ENCODE peak calls at places on chromosome 11, in seven cellular contexts. One of them, this sample, is unnamed. For H3K4me1, the result is how much of the 10 kb centered on the place peaks cover.

GRCh38 chr11:69465236-69466000 is 16.0 kb upstream of the LINC01488 start:
- DNase-seq in IMR-90: no peak
- DNase-seq in H9: no peak
- DNase-seq in neuronal stem cell: no peak
- DNase-seq in H1: no peak
- DNase-seq in mesendoderm: no peak
- DNase-seq in trophoblast cell: no peak
- DNase-seq in this sample: no peak

GRCh38 chr11:78231962-78232459 is 43.3 kb downstream of the USP35 start:
- DNase-seq in IMR-90: peak
- DNase-seq in H9: no peak
- DNase-seq in neuronal stem cell: no peak
- DNase-seq in H1: no peak
- DNase-seq in mesendoderm: no peak
- DNase-seq in trophoblast cell: no peak
- DNase-seq in this sample: peak

GRCh38 chr11:62324738-62325556 is 12.3 kb upstream of the ASRGL1 start:
- DNase-seq in IMR-90: peak
- DNase-seq in H9: peak
- DNase-seq in neuronal stem cell: peak
- DNase-seq in H1: peak
- DNase-seq in mesendoderm: peak
- DNase-seq in trophoblast cell: peak
- DNase-seq in this sample: peak

GRCh38 chr11:116578971-116579687 is 193.7 kb downstream of the BUD13 start:
- DNase-seq in IMR-90: no peak
- DNase-seq in H9: peak
- DNase-seq in neuronal stem cell: peak
- DNase-seq in H1: no peak
- DNase-seq in mesendoderm: peak
- DNase-seq in trophoblast cell: no peak
- DNase-seq in this sample: no peak

GRCh38 chr11:45667929-45668680 is 2.7 kb upstream of the CHST1 start:
- DNase-seq in IMR-90: no peak
- DNase-seq in H9: no peak
- DNase-seq in neuronal stem cell: no peak
- DNase-seq in H1: no peak
- DNase-seq in mesendoderm: no peak
- DNase-seq in trophoblast cell: no peak
- DNase-seq in this sample: no peak

GRCh38 chr11:68406318-68407313 is 53.9 kb upstream of the PPP6R3 start:
- DNase-seq in IMR-90: no peak
- DNase-seq in H9: no peak
- DNase-seq in neuronal stem cell: no peak
- DNase-seq in H1: no peak
- DNase-seq in mesendoderm: no peak
- DNase-seq in trophoblast cell: no peak
- DNase-seq in this sample: no peak

GRCh38 chr11:77213589-77214428 is 85.8 kb downstream of the MYO7A start:
- DNase-seq in IMR-90: no peak
- DNase-seq in H9: no peak
- DNase-seq in neuronal stem cell: no peak
- DNase-seq in H1: no peak
- DNase-seq in mesendoderm: no peak
- DNase-seq in trophoblast cell: no peak
- DNase-seq in this sample: no peak

GRCh38 chr11:17719940-17720795 is 797 bp downstream of the MYOD1 start:
- DNase-seq in IMR-90: no peak
- DNase-seq in H9: peak
- DNase-seq in neuronal stem cell: no peak
- DNase-seq in H1: no peak
- DNase-seq in mesendoderm: peak
- DNase-seq in trophoblast cell: peak
- DNase-seq in this sample: no peak

GRCh38 chr11:112785717-112786116 is 175.5 kb upstream of the NCAM1 start:
- DNase-seq in IMR-90: peak
- DNase-seq in H9: no peak
- DNase-seq in neuronal stem cell: no peak
- DNase-seq in H1: no peak
- DNase-seq in mesendoderm: no peak
- DNase-seq in trophoblast cell: no peak
- DNase-seq in this sample: no peak

GRCh38 chr11:13318498-13319295 is 41.1 kb downstream of the BMAL1 start:
- DNase-seq in IMR-90: no peak
- DNase-seq in H9: no peak
- DNase-seq in neuronal stem cell: no peak
- DNase-seq in H1: no peak
- DNase-seq in mesendoderm: no peak
- DNase-seq in trophoblast cell: no peak
- DNase-seq in this sample: peak

GRCh38 chr11:94767701-94768601 is at the start of gene AMOTL1:
- DNase-seq in IMR-90: peak
- DNase-seq in H9: peak
- DNase-seq in neuronal stem cell: peak
- DNase-seq in H1: peak
- DNase-seq in mesendoderm: peak
- DNase-seq in trophoblast cell: peak
- DNase-seq in this sample: peak

GRCh38 chr11:2510626-2511402 is 66.0 kb downstream of the KCNQ1 start:
- DNase-seq in IMR-90: no peak
- DNase-seq in H9: no peak
- DNase-seq in neuronal stem cell: no peak
- DNase-seq in H1: no peak
- DNase-seq in mesendoderm: no peak
- DNase-seq in trophoblast cell: no peak
- DNase-seq in this sample: no peak

GRCh38 chr11:14577835-14578529 is 57.8 kb upstream of the PSMA1 start:
- DNase-seq in IMR-90: no peak
- DNase-seq in H9: no peak
- DNase-seq in neuronal stem cell: no peak
- DNase-seq in H1: no peak
- DNase-seq in mesendoderm: no peak
- DNase-seq in trophoblast cell: no peak
- DNase-seq in this sample: peak

GRCh38 chr11:37858398-37858797 is 1260.4 kb upstream of the RAG2 start:
- DNase-seq in IMR-90: no peak
- DNase-seq in H9: no peak
- DNase-seq in neuronal stem cell: no peak
- DNase-seq in H1: no peak
- DNase-seq in mesendoderm: no peak
- DNase-seq in trophoblast cell: no peak
- DNase-seq in this sample: no peak

GRCh38 chr11:56843816-56844215 is 95.3 kb upstream of the OR9G4 start:
- DNase-seq in IMR-90: no peak
- DNase-seq in H9: no peak
- DNase-seq in neuronal stem cell: no peak
- DNase-seq in H1: no peak
- DNase-seq in mesendoderm: no peak
- DNase-seq in trophoblast cell: no peak
- DNase-seq in this sample: no peak

GRCh38 chr11:83725718-83726117 is 439.6 kb upstream of the CCDC90B start:
- DNase-seq in IMR-90: no peak
- DNase-seq in H9: no peak
- DNase-seq in neuronal stem cell: no peak
- DNase-seq in H1: no peak
- DNase-seq in mesendoderm: peak
- DNase-seq in trophoblast cell: no peak
- DNase-seq in this sample: peak

GRCh38 chr11:1746516-1746931 is 3.9 kb downstream of the IFITM10 start:
- DNase-seq in IMR-90: no peak
- DNase-seq in H9: no peak
- DNase-seq in neuronal stem cell: no peak
- DNase-seq in H1: no peak
- DNase-seq in mesendoderm: no peak
- DNase-seq in trophoblast cell: no peak
- DNase-seq in this sample: no peak

GRCh38 chr11:35087648-35088047 is 51.3 kb upstream of the CD44 start:
- DNase-seq in IMR-90: peak
- DNase-seq in H9: no peak
- DNase-seq in neuronal stem cell: no peak
- DNase-seq in H1: no peak
- DNase-seq in mesendoderm: no peak
- DNase-seq in trophoblast cell: no peak
- DNase-seq in this sample: peak

GRCh38 chr11:35088226-35088625 is 50.7 kb upstream of the CD44 start:
- DNase-seq in IMR-90: no peak
- DNase-seq in H9: no peak
- DNase-seq in neuronal stem cell: no peak
- DNase-seq in H1: no peak
- DNase-seq in mesendoderm: no peak
- DNase-seq in trophoblast cell: no peak
- DNase-seq in this sample: no peak

GRCh38 chr11:35084817-35085424 is 54.0 kb upstream of the CD44 start:
- DNase-seq in IMR-90: no peak
- DNase-seq in H9: no peak
- DNase-seq in neuronal stem cell: no peak
- DNase-seq in H1: no peak
- DNase-seq in mesendoderm: no peak
- DNase-seq in trophoblast cell: no peak
- DNase-seq in this sample: no peak

GRCh38 chr11:35083181-35084061 is 55.5 kb upstream of the CD44 start:
- DNase-seq in IMR-90: peak
- DNase-seq in H9: peak
- DNase-seq in neuronal stem cell: no peak
- DNase-seq in H1: no peak
- DNase-seq in mesendoderm: peak
- DNase-seq in trophoblast cell: peak
- DNase-seq in this sample: peak

GRCh38 chr11:35085766-35086165 is 53.2 kb upstream of the CD44 start:
- DNase-seq in IMR-90: no peak
- DNase-seq in H9: no peak
- DNase-seq in neuronal stem cell: no peak
- DNase-seq in H1: no peak
- DNase-seq in mesendoderm: no peak
- DNase-seq in trophoblast cell: no peak
- DNase-seq in this sample: no peak
- H3K4me1 ChIP-seq in IMR-90: under half
- H3K4me1 ChIP-seq in H9: under half
- H3K4me1 ChIP-seq in neuronal stem cell: under half
- H3K4me1 ChIP-seq in H1: under half
- H3K4me1 ChIP-seq in mesendoderm: under half
- H3K4me1 ChIP-seq in trophoblast cell: under half
- H3K4me1 ChIP-seq in this sample: under half

DNA sequence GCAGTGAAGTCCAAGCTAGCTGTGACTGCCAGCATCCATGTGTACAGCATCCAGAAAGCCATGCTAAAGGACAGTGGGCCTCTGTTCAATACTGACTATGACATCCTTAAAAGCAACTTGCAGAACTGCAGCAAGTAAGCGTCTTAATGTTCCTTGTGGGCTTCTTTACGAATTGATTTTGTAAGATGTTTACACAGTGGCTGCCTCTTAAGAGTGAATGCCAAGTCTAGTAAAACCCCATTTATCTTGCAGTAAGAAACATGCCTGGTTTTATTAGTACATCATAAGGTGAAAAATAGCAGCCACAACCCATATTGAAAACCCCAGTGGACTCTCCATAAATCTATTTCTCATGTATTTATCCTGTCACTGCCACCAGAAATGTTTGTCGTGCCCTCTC is 20.5 kb downstream of the POLD3 start:
- DNase-seq in IMR-90: peak
- DNase-seq in H9: no peak
- DNase-seq in neuronal stem cell: no peak
- DNase-seq in H1: no peak
- DNase-seq in mesendoderm: no peak
- DNase-seq in trophoblast cell: no peak
- DNase-seq in this sample: no peak
- H3K4ac ChIP-seq in IMR-90: peak
- H3K4ac ChIP-seq in H9: no peak
- H3K4ac ChIP-seq in neuronal stem cell: no peak
- H3K4ac ChIP-seq in H1: no peak
- H3K4ac ChIP-seq in mesendoderm: no peak
- H3K4ac ChIP-seq in trophoblast cell: no peak
- H3K4ac ChIP-seq in this sample: no peak

GRCh38 chr11:129865701-129866100 is 29.7 kb downstream of the NFRKB start:
- DNase-seq in IMR-90: no peak
- DNase-seq in H9: no peak
- DNase-seq in neuronal stem cell: no peak
- DNase-seq in H1: no peak
- DNase-seq in mesendoderm: no peak
- DNase-seq in trophoblast cell: no peak
- DNase-seq in this sample: no peak

GRCh38 chr11:129866328-129866727 is 29.1 kb downstream of the NFRKB start:
- DNase-seq in IMR-90: no peak
- DNase-seq in H9: no peak
- DNase-seq in neuronal stem cell: no peak
- DNase-seq in H1: no peak
- DNase-seq in mesendoderm: no peak
- DNase-seq in trophoblast cell: no peak
- DNase-seq in this sample: no peak

GRCh38 chr11:129864811-129865210 is 30.6 kb downstream of the NFRKB start:
- DNase-seq in IMR-90: no peak
- DNase-seq in H9: no peak
- DNase-seq in neuronal stem cell: no peak
- DNase-seq in H1: no peak
- DNase-seq in mesendoderm: no peak
- DNase-seq in trophoblast cell: peak
- DNase-seq in this sample: no peak

GRCh38 chr11:129861702-129862107 is 33.7 kb downstream of the NFRKB start:
- DNase-seq in IMR-90: peak
- DNase-seq in H9: peak
- DNase-seq in neuronal stem cell: peak
- DNase-seq in H1: peak
- DNase-seq in mesendoderm: peak
- DNase-seq in trophoblast cell: peak
- DNase-seq in this sample: peak

DNA sequence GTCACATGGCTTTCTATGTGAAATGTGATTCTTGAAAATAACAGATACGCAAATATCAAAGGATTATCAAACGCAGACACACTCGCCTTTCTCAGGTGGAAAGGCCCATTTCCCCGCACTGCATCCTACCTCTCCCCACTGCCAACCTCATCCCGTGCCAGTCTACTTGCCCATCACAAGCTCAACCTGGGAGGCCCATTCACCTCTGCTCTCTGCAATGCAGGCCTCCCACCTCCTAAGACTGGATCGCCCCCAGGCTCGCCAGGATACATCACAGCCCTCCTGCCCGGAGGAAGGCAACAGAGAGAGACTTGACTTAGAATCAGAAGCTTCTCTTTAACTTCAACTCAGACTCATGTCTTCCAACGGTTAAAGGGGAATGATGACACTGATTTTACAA is 33.3 kb downstream of the NFRKB start:
- DNase-seq in IMR-90: no peak
- DNase-seq in H9: no peak
- DNase-seq in neuronal stem cell: no peak
- DNase-seq in H1: no peak
- DNase-seq in mesendoderm: peak
- DNase-seq in trophoblast cell: no peak
- DNase-seq in this sample: peak
- H3K4me1 ChIP-seq in IMR-90: under half
- H3K4me1 ChIP-seq in H9: under half
- H3K4me1 ChIP-seq in neuronal stem cell: under half
- H3K4me1 ChIP-seq in H1: under half
- H3K4me1 ChIP-seq in mesendoderm: under half
- H3K4me1 ChIP-seq in trophoblast cell: under half
- H3K4me1 ChIP-seq in this sample: under half

DNA sequence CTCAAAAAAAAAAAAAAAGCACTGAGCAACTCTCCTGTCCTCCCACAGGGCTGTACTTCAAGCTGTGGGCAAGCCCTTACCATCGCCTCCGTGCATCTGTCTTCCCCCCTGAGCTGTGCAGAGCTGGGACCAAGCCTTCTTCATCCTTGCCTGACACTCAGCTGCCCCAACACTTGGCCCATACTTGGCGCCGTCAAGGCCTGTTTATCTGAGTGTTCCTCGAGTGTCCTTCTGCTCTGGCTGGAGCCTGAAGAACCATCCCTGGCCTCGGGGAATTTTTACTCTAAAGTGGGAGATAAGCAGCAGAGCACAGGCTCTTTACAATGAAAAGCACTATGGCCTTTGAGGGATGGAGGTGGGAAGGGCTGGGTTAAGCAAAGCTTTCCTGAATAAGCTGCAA is 1.6 kb upstream of the TIRAP start:
- DNase-seq in IMR-90: no peak
- DNase-seq in H9: no peak
- DNase-seq in neuronal stem cell: no peak
- DNase-seq in H1: no peak
- DNase-seq in mesendoderm: no peak
- DNase-seq in trophoblast cell: no peak
- DNase-seq in this sample: no peak
- H3K4ac ChIP-seq in IMR-90: no peak
- H3K4ac ChIP-seq in H9: no peak
- H3K4ac ChIP-seq in neuronal stem cell: no peak
- H3K4ac ChIP-seq in H1: no peak
- H3K4ac ChIP-seq in mesendoderm: no peak
- H3K4ac ChIP-seq in trophoblast cell: no peak
- H3K4ac ChIP-seq in this sample: no peak

This sample was measured in mesenchymal stem cell.